ENCODE peak calls at places on chromosome 6, in four cellular contexts. A is heart right ventricle, H is right lobe of liver, G is cardiac muscle cell. S is an unnamed sample. For H3K4me1, the result is how much of the 10 kb centered on the place peaks cover.

GRCh38 chr6:108689279-108690161 is 128.8 kb downstream of the FOXO3 start:
- DNase-seq in H (peak), A (peak), G (peak), S (no peak)

GRCh38 chr6:53168516-53169257 is 20.0 kb upstream of the GCM1 start:
- DNase-seq in A (no peak), G (peak), H (no peak), S (no peak)

GRCh38 chr6:129105793-129106192 is 222.9 kb downstream of the LAMA2 start:
- DNase-seq in G (no peak), A (no peak), H (no peak), S (no peak)

GRCh38 chr6:135251964-135252429 is 70.9 kb downstream of the MYB start:
- DNase-seq in G (peak), H (no peak), A (no peak), S (no peak)

GRCh38 chr6:40556023-40556422 is 31.1 kb downstream of the LRFN2 start:
- DNase-seq in G (no peak), A (no peak), H (no peak), S (no peak)

GRCh38 chr6:157223021-157223430 is 100.3 kb downstream of the TMEM242 start:
- DNase-seq in G (no peak), A (no peak), H (no peak), S (peak)

GRCh38 chr6:89272611-89273010 is 42.5 kb downstream of the GABRR2 start:
- DNase-seq in A (no peak), G (no peak), H (no peak), S (no peak)

GRCh38 chr6:29553268-29554057 is 6.1 kb downstream of the UBD start:
- DNase-seq in G (peak), A (peak), H (peak), S (no peak)

GRCh38 chr6:35757461-35758123 is 18.8 kb upstream of the CLPSL2 start:
- DNase-seq in A (no peak), H (no peak), G (peak), S (no peak)

GRCh38 chr6:156154896-156155295 is 622.3 kb upstream of the ARID1B start:
- DNase-seq in G (no peak), H (no peak), A (no peak), S (no peak)

GRCh38 chr6:68634503-68635411 is at the start of gene ADGRB3:
- DNase-seq in A (peak), G (peak), H (peak), S (peak)

GRCh38 chr6:25173951-25174474 is 105.2 kb upstream of the CARMIL1 start:
- DNase-seq in G (peak), A (no peak), H (no peak), S (peak)

GRCh38 chr6:165098165-165098564 is 211.2 kb downstream of the C6orf118 start:
- DNase-seq in G (peak), H (no peak), A (no peak), S (peak)

GRCh38 chr6:39044181-39044580 is 4.4 kb upstream of the GLP1R start:
- DNase-seq in A (no peak), H (no peak), G (no peak), S (no peak)

GRCh38 chr6:148455225-148455624 is 112.6 kb downstream of the SASH1 start:
- DNase-seq in H (peak), G (peak), A (peak), S (no peak)

GRCh38 chr6:163793584-163793983 is 379.1 kb downstream of the QKI start:
- DNase-seq in G (peak), H (no peak), A (no peak), S (peak)

GRCh38 chr6:144405173-144405572 is 120.0 kb downstream of the UTRN start:
- DNase-seq in A (no peak), H (no peak), G (peak), S (no peak)

GRCh38 chr6:100344761-100345160 is 120.0 kb downstream of the SIM1 start:
- DNase-seq in G (peak), H (no peak), A (no peak), S (no peak)

GRCh38 chr6:154508573-154509375 is 1.7 kb downstream of the CNKSR3 start:
- DNase-seq in H (no peak), G (no peak), A (no peak), S (peak)

GRCh38 chr6:99282479-99283062 is 66.9 kb downstream of the FAXC start:
- DNase-seq in G (peak), H (no peak), A (no peak), S (peak)

GRCh38 chr6:37624606-37625574 is 72.8 kb downstream of the MDGA1 start:
- DNase-seq in A (peak), H (peak), G (peak), S (peak)

GRCh38 chr6:132458887-132459604 is 53.9 kb downstream of the STX7 start:
- DNase-seq in H (no peak), A (no peak), G (no peak), S (peak)

GRCh38 chr6:113015249-113015648 is 668.1 kb downstream of the RFPL4B start:
- DNase-seq in G (peak), H (no peak), A (no peak), S (no peak)

GRCh38 chr6:138467901-138468300 is 31.4 kb downstream of the NHSL1 start:
- DNase-seq in H (no peak), A (no peak), G (no peak), S (no peak)

GRCh38 chr6:11912420-11912819 is 99.7 kb upstream of the HIVEP1 start:
- DNase-seq in G (no peak), A (no peak), H (no peak), S (no peak)

GRCh38 chr6:18034798-18035202 is 47.4 kb upstream of the KIF13A start:
- DNase-seq in H (peak), A (no peak), G (peak), S (peak)

GRCh38 chr6:159461998-159462397 is 231.0 kb downstream of the SOD2 start:
- DNase-seq in H (no peak), G (no peak), A (no peak), S (no peak)

GRCh38 chr6:13664703-13665352 is 46.8 kb downstream of the RANBP9 start:
- DNase-seq in A (no peak), G (peak), H (no peak), S (no peak)
- H3K4me1 ChIP-seq in A (half or more), G (under half), H (under half), S (under half)

GRCh38 chr6:15739867-15740266 is 77.0 kb upstream of the DTNBP1 start:
- DNase-seq in G (no peak), H (no peak), A (no peak), S (no peak)

GRCh38 chr6:15741405-15741804 is 78.6 kb upstream of the DTNBP1 start:
- DNase-seq in A (no peak), G (no peak), H (no peak), S (no peak)

GRCh38 chr6:15748341-15748740 is 85.5 kb upstream of the DTNBP1 start:
- DNase-seq in H (no peak), A (no peak), G (no peak), S (no peak)

GRCh38 chr6:15747354-15747883 is 84.6 kb upstream of the DTNBP1 start:
- DNase-seq in H (no peak), G (no peak), A (no peak), S (no peak)

DNA sequence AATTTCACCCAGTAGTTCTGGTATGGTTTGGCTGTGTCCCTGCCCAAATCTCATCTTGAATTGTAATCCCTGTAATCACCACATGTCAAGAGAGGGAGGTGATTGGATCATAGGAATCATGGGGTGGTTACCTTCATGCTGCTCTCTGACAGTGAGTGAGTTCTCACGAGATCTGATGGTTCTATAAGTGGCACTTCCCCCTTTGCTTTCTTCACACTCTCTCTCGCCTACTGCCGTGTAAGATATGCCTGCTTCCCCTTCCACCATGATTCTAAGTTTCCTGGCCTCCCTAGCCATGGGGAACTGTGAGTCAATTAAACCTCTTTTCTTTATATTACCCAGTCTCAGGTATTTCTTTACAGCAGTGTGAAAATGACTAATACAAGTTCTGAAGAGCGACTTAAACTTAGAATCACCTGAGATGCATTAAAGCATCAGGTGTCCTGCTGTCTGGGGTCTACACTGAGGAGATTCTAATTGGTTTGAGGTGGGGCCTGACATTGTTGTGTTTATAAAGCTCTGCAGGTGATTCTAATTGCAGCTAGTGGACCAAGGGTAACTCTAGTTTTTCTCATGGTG is 82.1 kb upstream of the DTNBP1 start:
- DNase-seq in H (no peak), A (no peak), G (no peak), S (no peak)
- H3K4me3 ChIP-seq in H (no peak), A (no peak), G (no peak), S (no peak)

GRCh38 chr6:150857062-150857905 is 8.2 kb upstream of the MTHFD1L start:
- DNase-seq in G (peak), A (no peak), H (no peak), S (peak)
- H3K27ac ChIP-seq in G (no peak), A (peak), H (no peak), S (peak)

DNA sequence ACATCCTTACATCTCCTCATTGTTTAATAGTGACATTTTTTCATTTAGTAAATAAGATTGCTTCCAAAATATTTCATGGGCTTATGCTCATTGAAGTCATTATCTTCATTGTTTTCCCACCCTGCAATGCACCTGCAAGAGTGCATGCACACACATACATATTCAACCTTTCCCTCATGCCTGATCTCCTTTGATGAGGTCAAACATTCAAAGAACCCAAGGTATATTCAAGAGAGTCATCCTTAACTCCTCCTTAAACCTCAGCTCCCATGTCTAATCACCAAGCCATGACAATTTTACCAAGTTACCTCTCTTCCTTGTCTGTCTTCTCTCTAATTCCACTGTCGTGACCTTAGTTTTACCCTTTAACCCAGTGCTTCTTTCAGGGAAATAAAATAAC is 56.5 kb downstream of the HIVEP2 start:
- DNase-seq in A (no peak), G (no peak), H (no peak), S (no peak)
- H3K4me1 ChIP-seq in A (under half), G (under half), H (under half), S (under half)

GRCh38 chr6:32190054-32190945 is at the start of gene PBX2:
- DNase-seq in H (peak), G (peak), A (peak), S (peak)

GRCh38 chr6:32190946-32191677 is 1.1 kb upstream of the PBX2 start:
- DNase-seq in A (no peak), G (no peak), H (no peak), S (no peak)

GRCh38 chr6:32191696-32192607 is 491 bp downstream of the GPSM3 start:
- DNase-seq in A (no peak), G (no peak), H (no peak), S (no peak)

GRCh38 chr6:32194388-32194787 is 1.9 kb upstream of the GPSM3 start:
- DNase-seq in H (no peak), G (no peak), A (no peak), S (no peak)

GRCh38 chr6:32192608-32193039 is at the start of gene GPSM3:
- DNase-seq in H (peak), G (peak), A (peak), S (peak)
- H3K4me3 ChIP-seq in H (peak), G (no peak), A (peak), S (no peak)

GRCh38 chr6:21873562-21873961 is 280.0 kb downstream of the SOX4 start:
- DNase-seq in A (peak), G (peak), H (no peak), S (no peak)
- H3K27ac ChIP-seq in A (no peak), G (no peak), H (no peak), S (no peak)